ENCODE peak calls at places on chromosomes 13 and 19, in five cellular contexts. One of them, this sample, is unnamed.
A peak's percentile ranks its signal among the peaks of the same experiment; 100 is the strongest.

GRCh38 chr19:3539743-3540118 is 757 bp downstream of the TEKTIP1 start:
- DNase-seq in neural progenitor cell: no peak
- DNase-seq in hepatocyte: no peak
- DNase-seq in breast epithelium: no peak
- DNase-seq in tibial artery: no peak
- DNase-seq in this sample: no peak

GRCh38 chr19:4909172-4909896 is at the start of gene UHRF1:
- DNase-seq in breast epithelium: no peak
- DNase-seq in hepatocyte: peak; percentile 46
- DNase-seq in tibial artery: no peak
- DNase-seq in neural progenitor cell: peak; percentile 58
- DNase-seq in this sample: no peak

GRCh38 chr13:113448545-113448884 is 4.8 kb downstream of the ADPRHL1 start:
- DNase-seq in hepatocyte: no peak
- DNase-seq in tibial artery: peak; percentile 44
- DNase-seq in breast epithelium: no peak
- DNase-seq in neural progenitor cell: no peak
- DNase-seq in this sample: no peak

GRCh38 chr13:94682229-94682628 is 30.1 kb downstream of the SOX21 start:
- DNase-seq in hepatocyte: no peak
- DNase-seq in tibial artery: no peak
- DNase-seq in neural progenitor cell: no peak
- DNase-seq in breast epithelium: no peak
- DNase-seq in this sample: no peak

GRCh38 chr13:44096906-44097305 is 217.2 kb downstream of the LACC1 start:
- DNase-seq in neural progenitor cell: no peak
- DNase-seq in breast epithelium: no peak
- DNase-seq in tibial artery: no peak
- DNase-seq in hepatocyte: no peak
- DNase-seq in this sample: peak; percentile 7

GRCh38 chr19:45713141-45713540 is 17.6 kb downstream of the FBXO46 start:
- DNase-seq in breast epithelium: no peak
- DNase-seq in neural progenitor cell: no peak
- DNase-seq in tibial artery: no peak
- DNase-seq in hepatocyte: peak; percentile 11
- DNase-seq in this sample: no peak

GRCh38 chr13:98476106-98476505 is 100.8 kb downstream of the STK24 start:
- DNase-seq in tibial artery: no peak
- DNase-seq in hepatocyte: no peak
- DNase-seq in breast epithelium: no peak
- DNase-seq in neural progenitor cell: peak; percentile 70
- DNase-seq in this sample: no peak

GRCh38 chr13:40430234-40430633 is 236.2 kb downstream of the FOXO1 start:
- DNase-seq in neural progenitor cell: peak; percentile 73
- DNase-seq in tibial artery: no peak
- DNase-seq in breast epithelium: no peak
- DNase-seq in hepatocyte: peak; percentile 13
- DNase-seq in this sample: peak; percentile 60

GRCh38 chr19:39193785-39194184 is 3.0 kb upstream of the NCCRP1 start:
- DNase-seq in breast epithelium: no peak
- DNase-seq in hepatocyte: peak; percentile 68
- DNase-seq in neural progenitor cell: peak; percentile 25
- DNase-seq in tibial artery: no peak
- DNase-seq in this sample: no peak

GRCh38 chr19:14152713-14153112 is 16.3 kb upstream of the ASF1B start:
- DNase-seq in hepatocyte: no peak
- DNase-seq in neural progenitor cell: no peak
- DNase-seq in tibial artery: no peak
- DNase-seq in breast epithelium: no peak
- DNase-seq in this sample: no peak

GRCh38 chr19:18449552-18449951 is 11.6 kb upstream of the ISYNA1 start:
- DNase-seq in tibial artery: no peak
- DNase-seq in breast epithelium: no peak
- DNase-seq in neural progenitor cell: no peak
- DNase-seq in hepatocyte: no peak
- DNase-seq in this sample: no peak

GRCh38 chr13:110914293-110915056 is 394 bp downstream of the ANKRD10 start:
- DNase-seq in breast epithelium: peak; percentile 65
- DNase-seq in tibial artery: peak; percentile 85
- DNase-seq in neural progenitor cell: peak; percentile 90
- DNase-seq in hepatocyte: peak; percentile 88
- DNase-seq in this sample: peak; percentile 93

GRCh38 chr13:44853641-44854040 is 135.6 kb downstream of the NUFIP1 start:
- DNase-seq in breast epithelium: peak; percentile 32
- DNase-seq in neural progenitor cell: no peak
- DNase-seq in tibial artery: no peak
- DNase-seq in hepatocyte: peak; percentile 43
- DNase-seq in this sample: no peak

GRCh38 chr13:30932481-30933333 is at the start of gene TEX26:
- DNase-seq in tibial artery: no peak
- DNase-seq in breast epithelium: no peak
- DNase-seq in neural progenitor cell: peak; percentile 90
- DNase-seq in hepatocyte: peak; percentile 62
- DNase-seq in this sample: peak; percentile 89

GRCh38 chr13:113654591-113655357 is 3.2 kb downstream of the ATP4B start:
- DNase-seq in tibial artery: peak; percentile 61
- DNase-seq in breast epithelium: no peak
- DNase-seq in hepatocyte: no peak
- DNase-seq in neural progenitor cell: no peak
- DNase-seq in this sample: no peak

GRCh38 chr13:41700790-41701310 is 243.5 kb downstream of the RGCC start:
- DNase-seq in hepatocyte: peak; percentile 35
- DNase-seq in breast epithelium: no peak
- DNase-seq in tibial artery: no peak
- DNase-seq in neural progenitor cell: no peak
- DNase-seq in this sample: no peak

GRCh38 chr19:35908977-35909683 is 1.0 kb upstream of the TYROBP start:
- DNase-seq in breast epithelium: peak; percentile 40
- DNase-seq in tibial artery: peak; percentile 90
- DNase-seq in neural progenitor cell: no peak
- DNase-seq in hepatocyte: no peak
- DNase-seq in this sample: peak; percentile 94

GRCh38 chr19:14770136-14770535 is 8.2 kb downstream of the ADGRE2 start:
- DNase-seq in tibial artery: no peak
- DNase-seq in breast epithelium: no peak
- DNase-seq in hepatocyte: no peak
- DNase-seq in neural progenitor cell: no peak
- DNase-seq in this sample: no peak

GRCh38 chr19:28511655-28512054 is 701.3 kb downstream of the UQCRFS1 start:
- DNase-seq in hepatocyte: no peak
- DNase-seq in neural progenitor cell: no peak
- DNase-seq in breast epithelium: no peak
- DNase-seq in tibial artery: no peak
- DNase-seq in this sample: no peak
- H3K27me3 ChIP-seq in hepatocyte: no peaks in the 10 kb centered on the region
- H3K27me3 ChIP-seq in neural progenitor cell: no peaks in the 10 kb centered on the region
- H3K27me3 ChIP-seq in breast epithelium: no peaks in the 10 kb centered on the region
- H3K27me3 ChIP-seq in tibial artery: no peaks in the 10 kb centered on the region
- H3K27me3 ChIP-seq in this sample: peaks cover 3% of the 10 kb centered on the region

DNA sequence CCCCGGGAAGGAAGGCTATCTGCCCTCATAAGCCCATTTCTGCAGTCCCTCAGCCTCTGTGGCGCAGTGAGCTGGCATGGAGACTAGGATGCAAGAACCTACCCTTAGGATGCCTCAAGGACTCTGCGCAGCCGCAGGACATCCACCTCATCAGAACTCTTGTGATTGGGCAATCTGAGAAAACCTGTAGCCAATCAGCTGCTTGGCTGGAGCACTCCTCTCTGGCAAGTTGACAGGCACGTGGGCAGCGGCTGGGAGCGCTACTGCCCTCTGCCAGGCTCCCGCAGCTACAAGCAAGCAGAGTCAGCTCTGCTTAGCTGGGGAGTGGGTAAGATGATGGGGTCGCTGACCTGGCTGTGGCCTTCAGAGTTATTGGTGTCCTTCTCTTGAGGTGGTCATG is 1.5 kb upstream of the ECSIT start:
- DNase-seq in neural progenitor cell: peak; percentile 89
- DNase-seq in tibial artery: peak; percentile 90
- DNase-seq in breast epithelium: peak; percentile 67
- DNase-seq in hepatocyte: peak; percentile 73
- DNase-seq in this sample: no peak
- TF ChIP-seq CTCF in neural progenitor cell: peak; percentile 46
- TF ChIP-seq CTCF in tibial artery: no peak
- TF ChIP-seq CTCF in breast epithelium: no peak
- TF ChIP-seq CTCF in hepatocyte: peak; percentile 17
- TF ChIP-seq CTCF in this sample: peak; percentile 37

DNA sequence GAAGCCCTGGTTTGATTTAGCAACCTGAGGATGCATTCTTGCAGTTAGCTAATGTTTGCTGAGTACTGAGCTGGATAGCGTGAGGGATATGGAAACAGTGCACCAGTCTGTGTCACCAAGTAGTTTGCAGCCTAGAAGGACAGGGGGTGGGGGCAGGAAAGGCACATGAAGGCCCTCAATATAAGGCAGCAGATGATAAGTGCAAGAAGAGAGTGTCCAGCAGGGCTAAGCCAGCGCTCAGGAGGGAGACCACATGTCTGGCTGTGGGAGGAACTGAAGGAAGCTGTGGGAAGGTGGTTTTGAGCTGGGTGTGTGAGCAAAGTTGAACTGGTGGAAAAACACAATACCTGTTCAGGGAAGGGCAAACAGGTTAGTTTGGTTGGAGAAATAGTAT is 1.7 kb downstream of the CXCL17 start:
- DNase-seq in neural progenitor cell: no peak
- DNase-seq in tibial artery: no peak
- DNase-seq in hepatocyte: peak; percentile 59
- DNase-seq in breast epithelium: no peak
- DNase-seq in this sample: no peak
- H3K27ac ChIP-seq in neural progenitor cell: no peak overlapping the region
- H3K27ac ChIP-seq in tibial artery: no peak overlapping the region
- H3K27ac ChIP-seq in hepatocyte: peak overlapping the region; percentile 94
- H3K27ac ChIP-seq in breast epithelium: peak overlapping the region; percentile 75
- H3K27ac ChIP-seq in this sample: no peak overlapping the region

GRCh38 chr19:49061000-49061399 is 3.5 kb upstream of the CGB7 start:
- DNase-seq in hepatocyte: no peak
- DNase-seq in neural progenitor cell: no peak
- DNase-seq in breast epithelium: no peak
- DNase-seq in tibial artery: no peak
- DNase-seq in this sample: no peak
- H3K27me3 ChIP-seq in hepatocyte: peaks cover 13% of the 10 kb centered on the region
- H3K27me3 ChIP-seq in neural progenitor cell: peaks cover 84% of the 10 kb centered on the region
- H3K27me3 ChIP-seq in breast epithelium: peaks cover 15% of the 10 kb centered on the region
- H3K27me3 ChIP-seq in tibial artery: no peaks in the 10 kb centered on the region
- H3K27me3 ChIP-seq in this sample: no peaks in the 10 kb centered on the region

DNA sequence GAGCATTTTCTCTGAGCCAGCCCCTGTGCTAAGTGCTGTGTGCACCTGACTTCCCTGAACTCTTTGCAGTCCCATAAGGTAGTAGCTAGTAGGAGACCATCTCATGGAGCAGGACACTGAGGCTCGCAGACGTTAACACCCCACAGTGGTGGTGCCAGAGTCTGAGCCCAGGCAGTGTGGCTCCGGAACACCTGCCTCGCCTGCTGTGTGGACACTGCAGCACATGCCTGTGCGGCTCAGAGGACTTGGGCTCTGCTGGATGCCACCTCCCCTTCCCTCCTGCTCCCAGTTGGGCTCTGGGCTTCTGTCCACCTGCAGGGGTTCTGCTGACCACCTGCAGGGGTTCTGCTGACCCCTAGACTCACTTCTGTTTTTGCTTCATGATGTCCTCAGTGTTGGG is 27.0 kb upstream of the SIGLEC11 start:
- DNase-seq in breast epithelium: no peak
- DNase-seq in tibial artery: no peak
- DNase-seq in neural progenitor cell: no peak
- DNase-seq in hepatocyte: no peak
- DNase-seq in this sample: no peak
- TF ChIP-seq CTCF in breast epithelium: no peak
- TF ChIP-seq CTCF in tibial artery: no peak
- TF ChIP-seq CTCF in neural progenitor cell: no peak
- TF ChIP-seq CTCF in hepatocyte: no peak
- TF ChIP-seq CTCF in this sample: no peak